ENCODE peak calls at places on chromosome X, in nine cellular contexts. One of them, this sample, is unnamed.
A peak's percentile ranks its signal among the peaks of the same experiment; 100 is the strongest.

GRCh38 chrX:76148753-76149152 is 24.1 kb upstream of the PBDC1 start:
- DNase-seq in transverse colon: peak; percentile 50
- DNase-seq in suprapubic skin: peak; percentile 73
- DNase-seq in upper lobe of left lung: no peak
- DNase-seq in H1: peak; percentile 37
- DNase-seq in HepG2: peak; percentile 17
- DNase-seq in K562: no peak
- DNase-seq in sigmoid colon: peak; percentile 74
- DNase-seq in GM12878: peak; percentile 45
- DNase-seq in this sample: no peak

GRCh38 chrX:10922158-10922557 is 189.0 kb upstream of the HCCS start:
- DNase-seq in transverse colon: no peak
- DNase-seq in suprapubic skin: no peak
- DNase-seq in upper lobe of left lung: no peak
- DNase-seq in H1: no peak
- DNase-seq in HepG2: peak; percentile 1
- DNase-seq in K562: no peak
- DNase-seq in sigmoid colon: no peak
- DNase-seq in GM12878: no peak
- DNase-seq in this sample: no peak

GRCh38 chrX:114038358-114038757 is 545.5 kb upstream of the HTR2C start:
- DNase-seq in transverse colon: no peak
- DNase-seq in suprapubic skin: no peak
- DNase-seq in upper lobe of left lung: no peak
- DNase-seq in H1: no peak
- DNase-seq in HepG2: no peak
- DNase-seq in K562: peak; percentile 11
- DNase-seq in sigmoid colon: no peak
- DNase-seq in GM12878: no peak
- DNase-seq in this sample: no peak

GRCh38 chrX:53440101-53440500 is 5.9 kb upstream of the HSD17B10 start:
- DNase-seq in transverse colon: no peak
- DNase-seq in suprapubic skin: no peak
- DNase-seq in upper lobe of left lung: no peak
- DNase-seq in H1: no peak
- DNase-seq in HepG2: no peak
- DNase-seq in K562: no peak
- DNase-seq in sigmoid colon: no peak
- DNase-seq in GM12878: no peak
- DNase-seq in this sample: no peak

GRCh38 chrX:70452143-70452733 is 7.6 kb downstream of the DLG3 start:
- DNase-seq in transverse colon: peak; percentile 68
- DNase-seq in suprapubic skin: no peak
- DNase-seq in upper lobe of left lung: peak; percentile 87
- DNase-seq in H1: peak; percentile 73
- DNase-seq in HepG2: peak; percentile 19
- DNase-seq in K562: peak; percentile 78
- DNase-seq in sigmoid colon: peak; percentile 79
- DNase-seq in GM12878: no peak
- DNase-seq in this sample: peak; percentile 64

GRCh38 chrX:10156199-10157031 is at the start of gene CLCN4:
- DNase-seq in transverse colon: peak; percentile 52
- DNase-seq in suprapubic skin: no peak
- DNase-seq in upper lobe of left lung: peak; percentile 89
- DNase-seq in H1: peak; percentile 69
- DNase-seq in HepG2: peak; percentile 67
- DNase-seq in K562: no peak
- DNase-seq in sigmoid colon: peak; percentile 65
- DNase-seq in GM12878: no peak
- DNase-seq in this sample: peak; percentile 70

GRCh38 chrX:33175201-33175600 is 36.1 kb downstream of the DMD start:
- DNase-seq in transverse colon: no peak
- DNase-seq in suprapubic skin: no peak
- DNase-seq in upper lobe of left lung: no peak
- DNase-seq in H1: no peak
- DNase-seq in HepG2: no peak
- DNase-seq in K562: no peak
- DNase-seq in sigmoid colon: no peak
- DNase-seq in GM12878: no peak
- DNase-seq in this sample: no peak

GRCh38 chrX:136295380-136295779 is 5.4 kb upstream of the ADGRG4 start:
- DNase-seq in transverse colon: no peak
- DNase-seq in suprapubic skin: no peak
- DNase-seq in upper lobe of left lung: peak; percentile 30
- DNase-seq in H1: no peak
- DNase-seq in HepG2: no peak
- DNase-seq in K562: no peak
- DNase-seq in sigmoid colon: no peak
- DNase-seq in GM12878: no peak
- DNase-seq in this sample: no peak

GRCh38 chrX:20414781-20415445 is 148.2 kb upstream of the RPS6KA3 start:
- DNase-seq in transverse colon: no peak
- DNase-seq in suprapubic skin: no peak
- DNase-seq in upper lobe of left lung: no peak
- DNase-seq in H1: no peak
- DNase-seq in HepG2: no peak
- DNase-seq in K562: no peak
- DNase-seq in sigmoid colon: no peak
- DNase-seq in GM12878: no peak
- DNase-seq in this sample: no peak

GRCh38 chrX:111585337-111585736 is 73.9 kb downstream of the SERTM2 start:
- DNase-seq in transverse colon: no peak
- DNase-seq in suprapubic skin: no peak
- DNase-seq in upper lobe of left lung: no peak
- DNase-seq in H1: no peak
- DNase-seq in HepG2: no peak
- DNase-seq in K562: no peak
- DNase-seq in sigmoid colon: no peak
- DNase-seq in GM12878: no peak
- DNase-seq in this sample: no peak

GRCh38 chrX:105375816-105376215 is 155.3 kb upstream of the TEX13A start:
- DNase-seq in transverse colon: no peak
- DNase-seq in suprapubic skin: no peak
- DNase-seq in upper lobe of left lung: no peak
- DNase-seq in H1: no peak
- DNase-seq in HepG2: no peak
- DNase-seq in K562: no peak
- DNase-seq in sigmoid colon: no peak
- DNase-seq in GM12878: no peak
- DNase-seq in this sample: no peak

GRCh38 chrX:45775462-45775861 is 574.8 kb upstream of the DIPK2B start:
- DNase-seq in transverse colon: no peak
- DNase-seq in suprapubic skin: no peak
- DNase-seq in upper lobe of left lung: no peak
- DNase-seq in H1: no peak
- DNase-seq in HepG2: no peak
- DNase-seq in K562: no peak
- DNase-seq in sigmoid colon: no peak
- DNase-seq in GM12878: no peak
- DNase-seq in this sample: no peak
- TF ChIP-seq EP300 in transverse colon: no peak
- TF ChIP-seq EP300 in suprapubic skin: no peak
- TF ChIP-seq EP300 in upper lobe of left lung: no peak
- TF ChIP-seq EP300 in H1: no peak
- TF ChIP-seq EP300 in HepG2: no peak
- TF ChIP-seq EP300 in K562: no peak
- TF ChIP-seq EP300 in sigmoid colon: no peak
- TF ChIP-seq EP300 in GM12878: no peak
- TF ChIP-seq EP300 in this sample: no peak

DNA sequence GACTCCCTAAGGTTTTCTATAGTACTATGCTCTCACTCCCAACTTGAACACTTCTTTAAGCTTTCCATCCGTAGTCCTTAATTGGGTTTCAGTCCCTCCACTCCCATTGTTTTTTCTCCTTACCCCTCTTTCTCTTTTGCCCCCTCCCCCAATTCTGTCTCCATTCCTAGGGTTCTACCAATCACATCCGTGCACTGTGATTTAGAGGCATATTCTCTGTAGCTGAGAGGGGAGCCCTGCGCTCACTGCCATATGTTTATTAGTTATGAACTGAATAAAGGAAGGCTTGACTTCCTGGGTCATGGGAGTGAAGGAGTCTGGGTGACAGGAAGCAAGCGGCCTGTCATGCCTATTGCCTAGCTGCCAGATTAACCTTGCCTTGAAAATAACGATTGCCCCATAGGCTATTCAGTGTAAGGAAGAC is 470 bp downstream of the MCTS1 start:
- DNase-seq in transverse colon: peak; percentile 19
- DNase-seq in suprapubic skin: no peak
- DNase-seq in upper lobe of left lung: no peak
- DNase-seq in H1: no peak
- DNase-seq in HepG2: peak; percentile 5
- DNase-seq in K562: peak; percentile 47
- DNase-seq in sigmoid colon: no peak
- DNase-seq in GM12878: no peak
- DNase-seq in this sample: no peak
- TF ChIP-seq POLR2A in transverse colon: peak; percentile 42
- TF ChIP-seq POLR2A in suprapubic skin: no peak
- TF ChIP-seq POLR2A in upper lobe of left lung: peak; percentile 34
- TF ChIP-seq POLR2A in H1: no peak
- TF ChIP-seq POLR2A in HepG2: no peak
- TF ChIP-seq POLR2A in K562: peak; percentile 56
- TF ChIP-seq POLR2A in sigmoid colon: no peak
- TF ChIP-seq POLR2A in GM12878: peak; percentile 48
- TF ChIP-seq POLR2A in this sample: no peak

DNA sequence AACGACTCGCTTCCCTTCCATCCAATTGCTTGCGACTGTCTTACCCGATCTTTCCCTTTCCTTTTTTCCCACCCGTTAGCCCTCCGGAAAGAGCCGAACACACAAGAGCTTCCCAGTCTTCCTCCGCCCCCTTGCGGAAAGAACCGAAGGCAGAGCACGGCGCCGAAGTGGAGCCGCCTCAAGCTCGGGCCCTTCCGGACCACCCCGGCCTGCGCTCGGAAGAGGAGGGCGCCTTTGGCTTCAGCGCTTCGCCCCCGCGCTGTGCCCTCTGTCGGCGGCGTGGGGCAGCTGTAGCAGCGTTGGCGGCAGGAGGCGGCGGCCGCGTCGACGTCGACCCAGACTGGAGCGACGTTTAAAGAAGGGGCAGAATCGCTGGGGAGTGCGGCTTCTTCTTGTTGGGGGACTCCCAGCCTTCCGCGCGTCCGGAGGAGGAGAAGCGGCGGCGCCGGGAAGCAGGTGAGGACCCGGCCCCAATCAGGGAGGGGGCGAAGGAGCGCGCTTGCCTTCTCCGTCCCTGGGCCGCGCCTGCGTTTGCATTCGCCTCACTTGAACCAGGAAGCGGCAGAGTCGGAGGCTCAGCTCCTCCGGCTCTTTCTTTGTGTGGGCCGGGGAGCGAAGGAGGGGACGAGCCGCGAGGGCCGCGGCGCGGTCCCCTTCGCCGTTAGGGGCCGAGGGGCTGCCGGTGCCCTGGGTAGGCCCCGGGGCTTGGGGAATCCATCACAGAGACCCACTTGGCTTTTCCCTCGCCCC is at the start of gene ZBTB33:
- DNase-seq in transverse colon: peak; percentile 91
- DNase-seq in suprapubic skin: peak; percentile 91
- DNase-seq in upper lobe of left lung: peak; percentile 96
- DNase-seq in H1: peak; percentile 83
- DNase-seq in HepG2: peak; percentile 86
- DNase-seq in K562: peak; percentile 93
- DNase-seq in sigmoid colon: peak; percentile 95
- DNase-seq in GM12878: peak; percentile 60
- DNase-seq in this sample: peak; percentile 88
- TF ChIP-seq POLR2AphosphoS5 in transverse colon: peak; percentile 92
- TF ChIP-seq POLR2AphosphoS5 in suprapubic skin: peak; percentile 20
- TF ChIP-seq POLR2AphosphoS5 in upper lobe of left lung: peak; percentile 85
- TF ChIP-seq POLR2AphosphoS5 in H1: peak; percentile 14
- TF ChIP-seq POLR2AphosphoS5 in HepG2: peak; percentile 43
- TF ChIP-seq POLR2AphosphoS5 in K562: peak; percentile 36
- TF ChIP-seq POLR2AphosphoS5 in sigmoid colon: peak; percentile 77
- TF ChIP-seq POLR2AphosphoS5 in GM12878: no peak
- TF ChIP-seq POLR2AphosphoS5 in this sample: peak; percentile 92

GRCh38 chrX:152663086-152663485 is 25.4 kb downstream of the GABRQ start:
- DNase-seq in transverse colon: no peak
- DNase-seq in suprapubic skin: no peak
- DNase-seq in upper lobe of left lung: no peak
- DNase-seq in H1: no peak
- DNase-seq in HepG2: no peak
- DNase-seq in K562: no peak
- DNase-seq in sigmoid colon: no peak
- DNase-seq in GM12878: no peak
- DNase-seq in this sample: no peak

GRCh38 chrX:152656087-152656486 is 18.4 kb downstream of the GABRQ start:
- DNase-seq in transverse colon: no peak
- DNase-seq in suprapubic skin: no peak
- DNase-seq in upper lobe of left lung: no peak
- DNase-seq in H1: no peak
- DNase-seq in HepG2: no peak
- DNase-seq in K562: no peak
- DNase-seq in sigmoid colon: no peak
- DNase-seq in GM12878: no peak
- DNase-seq in this sample: no peak

GRCh38 chrX:152656890-152657289 is 19.2 kb downstream of the GABRQ start:
- DNase-seq in transverse colon: no peak
- DNase-seq in suprapubic skin: no peak
- DNase-seq in upper lobe of left lung: no peak
- DNase-seq in H1: no peak
- DNase-seq in HepG2: peak; percentile 10
- DNase-seq in K562: no peak
- DNase-seq in sigmoid colon: no peak
- DNase-seq in GM12878: no peak
- DNase-seq in this sample: no peak

GRCh38 chrX:152652467-152652866 is 14.8 kb downstream of the GABRQ start:
- DNase-seq in transverse colon: no peak
- DNase-seq in suprapubic skin: no peak
- DNase-seq in upper lobe of left lung: peak; percentile 20
- DNase-seq in H1: no peak
- DNase-seq in HepG2: no peak
- DNase-seq in K562: no peak
- DNase-seq in sigmoid colon: no peak
- DNase-seq in GM12878: no peak
- DNase-seq in this sample: no peak

GRCh38 chrX:152658302-152658701 is 20.6 kb downstream of the GABRQ start:
- DNase-seq in transverse colon: no peak
- DNase-seq in suprapubic skin: no peak
- DNase-seq in upper lobe of left lung: no peak
- DNase-seq in H1: peak; percentile 48
- DNase-seq in HepG2: no peak
- DNase-seq in K562: peak; percentile 22
- DNase-seq in sigmoid colon: no peak
- DNase-seq in GM12878: no peak
- DNase-seq in this sample: no peak
- TF ChIP-seq EP300 in transverse colon: no peak
- TF ChIP-seq EP300 in suprapubic skin: no peak
- TF ChIP-seq EP300 in upper lobe of left lung: no peak
- TF ChIP-seq EP300 in H1: no peak
- TF ChIP-seq EP300 in HepG2: no peak
- TF ChIP-seq EP300 in K562: no peak
- TF ChIP-seq EP300 in sigmoid colon: no peak
- TF ChIP-seq EP300 in GM12878: no peak
- TF ChIP-seq EP300 in this sample: no peak

GRCh38 chrX:134137353-134137752 is 99.6 kb upstream of the CCDC160 start:
- DNase-seq in transverse colon: no peak
- DNase-seq in suprapubic skin: no peak
- DNase-seq in upper lobe of left lung: no peak
- DNase-seq in H1: no peak
- DNase-seq in HepG2: no peak
- DNase-seq in K562: no peak
- DNase-seq in sigmoid colon: no peak
- DNase-seq in GM12878: no peak
- DNase-seq in this sample: no peak
- TF ChIP-seq POLR2A in transverse colon: no peak
- TF ChIP-seq POLR2A in suprapubic skin: no peak
- TF ChIP-seq POLR2A in upper lobe of left lung: no peak
- TF ChIP-seq POLR2A in H1: no peak
- TF ChIP-seq POLR2A in HepG2: no peak
- TF ChIP-seq POLR2A in K562: no peak
- TF ChIP-seq POLR2A in sigmoid colon: no peak
- TF ChIP-seq POLR2A in GM12878: no peak
- TF ChIP-seq POLR2A in this sample: no peak

GRCh38 chrX:27354021-27354420 is 109.1 kb downstream of the PPP4R3C start:
- DNase-seq in transverse colon: no peak
- DNase-seq in suprapubic skin: no peak
- DNase-seq in upper lobe of left lung: no peak
- DNase-seq in H1: no peak
- DNase-seq in HepG2: no peak
- DNase-seq in K562: no peak
- DNase-seq in sigmoid colon: no peak
- DNase-seq in GM12878: no peak
- DNase-seq in this sample: no peak
- TF ChIP-seq POLR2AphosphoS5 in transverse colon: no peak
- TF ChIP-seq POLR2AphosphoS5 in suprapubic skin: no peak
- TF ChIP-seq POLR2AphosphoS5 in upper lobe of left lung: no peak
- TF ChIP-seq POLR2AphosphoS5 in H1: no peak
- TF ChIP-seq POLR2AphosphoS5 in HepG2: no peak
- TF ChIP-seq POLR2AphosphoS5 in K562: no peak
- TF ChIP-seq POLR2AphosphoS5 in sigmoid colon: no peak
- TF ChIP-seq POLR2AphosphoS5 in GM12878: no peak
- TF ChIP-seq POLR2AphosphoS5 in this sample: no peak

This sample was measured in stomach.